ENCODE peak calls at places on chromosomes 6 and 20, in ten cellular contexts. One of them, this sample, is unnamed.

GRCh38 chr20:61288331-61288784 is 36.3 kb downstream of the CDH4 start:
- DNase-seq in activated T-cell treated with anti-CD3 and anti-CD28 coated beads for 1 hour: no peak
- DNase-seq in PC-3: no peak
- DNase-seq in stimulated activated naive CD4-positive, alpha-beta T cell: no peak
- DNase-seq in left ventricle myocardium superior: no peak
- DNase-seq in NCI-H2081: no peak
- DNase-seq in ovary: peak
- DNase-seq in NCI-H1105: no peak
- DNase-seq in activated T-helper 1 cell treated with anti-CD3 and anti-CD28 coated beads, Interleukin-12 subunit alpha, Interleukin-12 subunit beta, Interleukin-2, Interleukin-4 antibody, amounts not matched to agents 30 ng/mL and 10 ng/mL and 1 ng/mL, durations not matched to agents 14 hours and 24 hours and 36 hours: no peak
- DNase-seq in globus pallidus: peak
- DNase-seq in this sample: no peak

GRCh38 chr6:31727034-31727716 is 1.9 kb downstream of the DDAH2 start:
- DNase-seq in stimulated activated naive CD4-positive, alpha-beta T cell: no peak
- DNase-seq in NCI-H2081: no peak
- DNase-seq in activated T-cell treated with anti-CD3 and anti-CD28 coated beads for 1 hour: no peak
- DNase-seq in PC-3: no peak
- DNase-seq in ovary: no peak
- DNase-seq in activated T-helper 1 cell treated with anti-CD3 and anti-CD28 coated beads, Interleukin-12 subunit alpha, Interleukin-12 subunit beta, Interleukin-2, Interleukin-4 antibody, amounts not matched to agents 30 ng/mL and 10 ng/mL and 1 ng/mL, durations not matched to agents 14 hours and 24 hours and 36 hours: no peak
- DNase-seq in left ventricle myocardium superior: no peak
- DNase-seq in NCI-H1105: no peak
- DNase-seq in globus pallidus: peak
- DNase-seq in this sample: no peak

GRCh38 chr6:52176550-52176949 is 9.6 kb upstream of the IL17A start:
- DNase-seq in ovary: no peak
- DNase-seq in NCI-H1105: peak
- DNase-seq in stimulated activated naive CD4-positive, alpha-beta T cell: no peak
- DNase-seq in activated T-helper 1 cell treated with anti-CD3 and anti-CD28 coated beads, Interleukin-12 subunit alpha, Interleukin-12 subunit beta, Interleukin-2, Interleukin-4 antibody, amounts not matched to agents 30 ng/mL and 10 ng/mL and 1 ng/mL, durations not matched to agents 14 hours and 24 hours and 36 hours: no peak
- DNase-seq in activated T-cell treated with anti-CD3 and anti-CD28 coated beads for 1 hour: no peak
- DNase-seq in left ventricle myocardium superior: no peak
- DNase-seq in PC-3: no peak
- DNase-seq in NCI-H2081: no peak
- DNase-seq in globus pallidus: no peak
- DNase-seq in this sample: no peak

GRCh38 chr20:54179946-54180345 is 6.2 kb upstream of the CYP24A1 start:
- DNase-seq in left ventricle myocardium superior: no peak
- DNase-seq in NCI-H2081: peak
- DNase-seq in NCI-H1105: no peak
- DNase-seq in ovary: no peak
- DNase-seq in activated T-helper 1 cell treated with anti-CD3 and anti-CD28 coated beads, Interleukin-12 subunit alpha, Interleukin-12 subunit beta, Interleukin-2, Interleukin-4 antibody, amounts not matched to agents 30 ng/mL and 10 ng/mL and 1 ng/mL, durations not matched to agents 14 hours and 24 hours and 36 hours: no peak
- DNase-seq in activated T-cell treated with anti-CD3 and anti-CD28 coated beads for 1 hour: no peak
- DNase-seq in globus pallidus: no peak
- DNase-seq in PC-3: peak
- DNase-seq in stimulated activated naive CD4-positive, alpha-beta T cell: no peak
- DNase-seq in this sample: no peak

GRCh38 chr6:169702640-169703246 is 817 bp downstream of the C6orf120 start:
- DNase-seq in NCI-H1105: peak
- DNase-seq in PC-3: peak
- DNase-seq in globus pallidus: no peak
- DNase-seq in ovary: no peak
- DNase-seq in activated T-helper 1 cell treated with anti-CD3 and anti-CD28 coated beads, Interleukin-12 subunit alpha, Interleukin-12 subunit beta, Interleukin-2, Interleukin-4 antibody, amounts not matched to agents 30 ng/mL and 10 ng/mL and 1 ng/mL, durations not matched to agents 14 hours and 24 hours and 36 hours: peak
- DNase-seq in stimulated activated naive CD4-positive, alpha-beta T cell: peak
- DNase-seq in NCI-H2081: no peak
- DNase-seq in activated T-cell treated with anti-CD3 and anti-CD28 coated beads for 1 hour: peak
- DNase-seq in left ventricle myocardium superior: no peak
- DNase-seq in this sample: no peak

GRCh38 chr6:163296835-163297519 is 117.5 kb upstream of the QKI start:
- DNase-seq in left ventricle myocardium superior: no peak
- DNase-seq in NCI-H1105: no peak
- DNase-seq in ovary: no peak
- DNase-seq in globus pallidus: no peak
- DNase-seq in activated T-cell treated with anti-CD3 and anti-CD28 coated beads for 1 hour: no peak
- DNase-seq in NCI-H2081: no peak
- DNase-seq in stimulated activated naive CD4-positive, alpha-beta T cell: no peak
- DNase-seq in PC-3: no peak
- DNase-seq in activated T-helper 1 cell treated with anti-CD3 and anti-CD28 coated beads, Interleukin-12 subunit alpha, Interleukin-12 subunit beta, Interleukin-2, Interleukin-4 antibody, amounts not matched to agents 30 ng/mL and 10 ng/mL and 1 ng/mL, durations not matched to agents 14 hours and 24 hours and 36 hours: no peak
- DNase-seq in this sample: no peak

GRCh38 chr6:148263010-148263409 is 79.6 kb upstream of the SASH1 start:
- DNase-seq in globus pallidus: no peak
- DNase-seq in stimulated activated naive CD4-positive, alpha-beta T cell: no peak
- DNase-seq in activated T-cell treated with anti-CD3 and anti-CD28 coated beads for 1 hour: no peak
- DNase-seq in NCI-H1105: no peak
- DNase-seq in NCI-H2081: no peak
- DNase-seq in PC-3: peak
- DNase-seq in activated T-helper 1 cell treated with anti-CD3 and anti-CD28 coated beads, Interleukin-12 subunit alpha, Interleukin-12 subunit beta, Interleukin-2, Interleukin-4 antibody, amounts not matched to agents 30 ng/mL and 10 ng/mL and 1 ng/mL, durations not matched to agents 14 hours and 24 hours and 36 hours: no peak
- DNase-seq in left ventricle myocardium superior: no peak
- DNase-seq in ovary: no peak
- DNase-seq in this sample: no peak

GRCh38 chr6:7979831-7980230 is 69.2 kb upstream of the TXNDC5 start:
- DNase-seq in globus pallidus: no peak
- DNase-seq in PC-3: no peak
- DNase-seq in activated T-helper 1 cell treated with anti-CD3 and anti-CD28 coated beads, Interleukin-12 subunit alpha, Interleukin-12 subunit beta, Interleukin-2, Interleukin-4 antibody, amounts not matched to agents 30 ng/mL and 10 ng/mL and 1 ng/mL, durations not matched to agents 14 hours and 24 hours and 36 hours: no peak
- DNase-seq in left ventricle myocardium superior: no peak
- DNase-seq in activated T-cell treated with anti-CD3 and anti-CD28 coated beads for 1 hour: no peak
- DNase-seq in ovary: no peak
- DNase-seq in NCI-H1105: no peak
- DNase-seq in stimulated activated naive CD4-positive, alpha-beta T cell: no peak
- DNase-seq in NCI-H2081: no peak
- DNase-seq in this sample: no peak

GRCh38 chr6:114194362-114195343 is 148.2 kb downstream of the HS3ST5 start:
- DNase-seq in activated T-cell treated with anti-CD3 and anti-CD28 coated beads for 1 hour: no peak
- DNase-seq in NCI-H1105: no peak
- DNase-seq in ovary: no peak
- DNase-seq in NCI-H2081: no peak
- DNase-seq in left ventricle myocardium superior: no peak
- DNase-seq in globus pallidus: no peak
- DNase-seq in PC-3: no peak
- DNase-seq in stimulated activated naive CD4-positive, alpha-beta T cell: no peak
- DNase-seq in activated T-helper 1 cell treated with anti-CD3 and anti-CD28 coated beads, Interleukin-12 subunit alpha, Interleukin-12 subunit beta, Interleukin-2, Interleukin-4 antibody, amounts not matched to agents 30 ng/mL and 10 ng/mL and 1 ng/mL, durations not matched to agents 14 hours and 24 hours and 36 hours: no peak
- DNase-seq in this sample: no peak

GRCh38 chr6:84772428-84773132 is 8.2 kb upstream of the TBX18 start:
- DNase-seq in globus pallidus: no peak
- DNase-seq in PC-3: no peak
- DNase-seq in NCI-H2081: no peak
- DNase-seq in left ventricle myocardium superior: peak
- DNase-seq in stimulated activated naive CD4-positive, alpha-beta T cell: no peak
- DNase-seq in ovary: no peak
- DNase-seq in activated T-helper 1 cell treated with anti-CD3 and anti-CD28 coated beads, Interleukin-12 subunit alpha, Interleukin-12 subunit beta, Interleukin-2, Interleukin-4 antibody, amounts not matched to agents 30 ng/mL and 10 ng/mL and 1 ng/mL, durations not matched to agents 14 hours and 24 hours and 36 hours: no peak
- DNase-seq in activated T-cell treated with anti-CD3 and anti-CD28 coated beads for 1 hour: no peak
- DNase-seq in NCI-H1105: no peak
- DNase-seq in this sample: no peak

GRCh38 chr6:109397020-109397419 is 14.8 kb upstream of the CD164 start:
- DNase-seq in ovary: no peak
- DNase-seq in left ventricle myocardium superior: no peak
- DNase-seq in globus pallidus: no peak
- DNase-seq in PC-3: peak
- DNase-seq in stimulated activated naive CD4-positive, alpha-beta T cell: no peak
- DNase-seq in NCI-H2081: no peak
- DNase-seq in activated T-helper 1 cell treated with anti-CD3 and anti-CD28 coated beads, Interleukin-12 subunit alpha, Interleukin-12 subunit beta, Interleukin-2, Interleukin-4 antibody, amounts not matched to agents 30 ng/mL and 10 ng/mL and 1 ng/mL, durations not matched to agents 14 hours and 24 hours and 36 hours: no peak
- DNase-seq in activated T-cell treated with anti-CD3 and anti-CD28 coated beads for 1 hour: no peak
- DNase-seq in NCI-H1105: no peak
- DNase-seq in this sample: no peak

GRCh38 chr6:141195251-141195832 is 937.4 kb upstream of the GJE1 start:
- DNase-seq in globus pallidus: no peak
- DNase-seq in activated T-helper 1 cell treated with anti-CD3 and anti-CD28 coated beads, Interleukin-12 subunit alpha, Interleukin-12 subunit beta, Interleukin-2, Interleukin-4 antibody, amounts not matched to agents 30 ng/mL and 10 ng/mL and 1 ng/mL, durations not matched to agents 14 hours and 24 hours and 36 hours: no peak
- DNase-seq in ovary: no peak
- DNase-seq in left ventricle myocardium superior: no peak
- DNase-seq in NCI-H1105: no peak
- DNase-seq in PC-3: no peak
- DNase-seq in stimulated activated naive CD4-positive, alpha-beta T cell: no peak
- DNase-seq in NCI-H2081: no peak
- DNase-seq in activated T-cell treated with anti-CD3 and anti-CD28 coated beads for 1 hour: no peak
- DNase-seq in this sample: no peak

This sample was measured in NCI-H1048.